ENCODE peak calls at places on chromosomes 12 and 14, in six cellular contexts. W is T-helper 17 cell; C is GM04504; F is NCI-H1417; Q is WTC11; M is activated CD8-positive, alpha-beta T cell treated with anti-CD3 and anti-CD28 coated beads, Interleukin-2, amount 10 ng/mL, durations not matched to agents 7 days and 5 days. J is an unnamed sample.

GRCh38 chr12:47408171-47408871 is 297.5 kb downstream of the RPAP3 start:
- DNase-seq in C (no peak), Q (peak), F (no peak), W (no peak), M (peak), J (no peak)

GRCh38 chr14:89924224-89924623 is 30.3 kb downstream of the EFCAB11 start:
- DNase-seq in F (no peak), C (no peak), W (no peak), M (no peak), Q (no peak), J (no peak)

GRCh38 chr14:68677901-68678300 is 115.0 kb downstream of the ZFP36L1 start:
- DNase-seq in W (no peak), Q (no peak), F (no peak), M (no peak), C (no peak), J (no peak)

GRCh38 chr12:98574110-98574509 is 19.4 kb upstream of the SLC25A3 start:
- DNase-seq in C (no peak), F (no peak), M (no peak), W (no peak), Q (no peak), J (no peak)

GRCh38 chr12:2300886-2301285 is 248.1 kb downstream of the CACNA1C start:
- DNase-seq in M (no peak), Q (no peak), F (no peak), C (no peak), W (no peak), J (no peak)

GRCh38 chr12:131309700-131310099 is 356.0 kb downstream of the ADGRD1 start:
- DNase-seq in F (no peak), Q (no peak), W (no peak), C (no peak), M (no peak), J (no peak)

GRCh38 chr12:53484686-53485567 is 14.3 kb downstream of the MAP3K12 start:
- DNase-seq in F (no peak), Q (no peak), M (no peak), C (no peak), W (no peak), J (no peak)

GRCh38 chr14:30751646-30752416 is 122.5 kb upstream of the COCH start:
- DNase-seq in M (no peak), W (no peak), Q (peak), C (no peak), F (no peak), J (no peak)

GRCh38 chr12:123960856-123961255 is 11.8 kb downstream of the CCDC92 start:
- DNase-seq in C (no peak), W (no peak), M (no peak), Q (no peak), F (no peak), J (no peak)

GRCh38 chr14:102579696-102580551 is 12.5 kb upstream of the RCOR1 start:
- DNase-seq in M (no peak), F (no peak), C (peak), W (no peak), Q (no peak), J (no peak)

GRCh38 chr12:53770281-53770680 is 18.5 kb upstream of the CISTR start:
- DNase-seq in C (peak), M (no peak), Q (no peak), W (no peak), F (no peak), J (peak)

GRCh38 chr14:47993883-47994282 is 318.5 kb upstream of the MDGA2 start:
- DNase-seq in W (no peak), F (no peak), C (no peak), M (no peak), Q (no peak), J (no peak)

GRCh38 chr14:58731465-58732330 is 93.9 kb downstream of the DACT1 start:
- DNase-seq in W (no peak), M (no peak), F (no peak), Q (no peak), C (peak), J (peak)

GRCh38 chr12:65025070-65025469 is 96.0 kb downstream of the WIF1 start:
- DNase-seq in C (no peak), M (no peak), Q (no peak), F (peak), W (no peak), J (no peak)

GRCh38 chr12:121240484-121241202 is 30.7 kb downstream of the P2RX4 start:
- DNase-seq in W (peak), C (no peak), Q (peak), M (peak), F (no peak), J (no peak)

GRCh38 chr14:37594238-37594915 is 672 bp downstream of the FOXA1 start:
- DNase-seq in W (no peak), M (peak), C (peak), Q (peak), F (peak), J (peak)

GRCh38 chr14:80955434-80955939 is at the start of gene TSHR:
- DNase-seq in F (peak), W (no peak), C (no peak), M (no peak), Q (peak), J (no peak)

GRCh38 chr14:34301107-34301734 is 160.8 kb downstream of the SPTSSA start:
- DNase-seq in F (peak), M (peak), Q (no peak), C (peak), W (no peak), J (peak)

GRCh38 chr12:96233941-96234461 is 39.8 kb downstream of the ELK3 start:
- DNase-seq in C (peak), W (no peak), F (no peak), Q (no peak), M (no peak), J (no peak)

GRCh38 chr14:42222924-42223471 is 616.3 kb downstream of the LRFN5 start:
- DNase-seq in Q (no peak), C (peak), M (no peak), F (peak), W (no peak), J (no peak)

GRCh38 chr14:34507459-34507858 is 32.0 kb downstream of the EAPP start:
- DNase-seq in Q (no peak), M (no peak), F (no peak), W (no peak), C (no peak), J (no peak)

J was measured in foreskin melanocyte.